ENCODE peak calls at places on chromosomes 12 and 14, in six cellular contexts. V is endodermal cell, Q is upper lobe of left lung, Y is colonic mucosa, E is AG09309, K is foreskin fibroblast. I is an unnamed sample.

GRCh38 chr14:98371141-98371540 is 900.9 kb downstream of the BCL11B start:
- DNase-seq in V (no peak), Q (no peak), Y (no peak), E (no peak), K (no peak), I (no peak)

GRCh38 chr12:105214141-105214540 is 21.8 kb downstream of the APPL2 start:
- DNase-seq in V (no peak), Q (no peak), Y (no peak), E (peak; percentile 94), K (no peak), I (no peak)

GRCh38 chr14:80077262-80077661 is 134.0 kb downstream of the DIO2 start:
- DNase-seq in V (no peak), Q (no peak), Y (no peak), E (peak; percentile 17), K (no peak), I (no peak)

GRCh38 chr14:41607119-41607785 is 576 bp downstream of the LRFN5 start:
- DNase-seq in V (peak; percentile 68), Q (no peak), Y (no peak), E (no peak), K (no peak), I (no peak)

GRCh38 chr14:73173092-73173735 is 36.9 kb downstream of the PSEN1 start:
- DNase-seq in V (no peak), Q (no peak), Y (no peak), E (peak; percentile 24), K (peak; percentile 29), I (no peak)

GRCh38 chr12:131105736-131106356 is 152.1 kb downstream of the ADGRD1 start:
- DNase-seq in V (peak; percentile 41), Q (peak; percentile 18), Y (no peak), E (no peak), K (no peak), I (no peak)

GRCh38 chr12:62434504-62435336 is 31.9 kb upstream of the MON2 start:
- DNase-seq in V (peak; percentile 53), Q (peak; percentile 32), Y (no peak), E (no peak), K (no peak), I (no peak)

GRCh38 chr12:93094988-93095737 is 166.1 kb upstream of the EEA1 start:
- DNase-seq in V (no peak), Q (no peak), Y (no peak), E (no peak), K (no peak), I (no peak)

GRCh38 chr12:5442251-5443006 is 10.5 kb downstream of the NTF3 start:
- DNase-seq in V (peak; percentile 79), Q (no peak), Y (no peak), E (peak; percentile 46), K (peak; percentile 38), I (no peak)

GRCh38 chr12:48775991-48776649 is 12.8 kb downstream of the ADCY6 start:
- DNase-seq in V (no peak), Q (no peak), Y (no peak), E (no peak), K (no peak), I (no peak)

GRCh38 chr12:68960162-68960501 is 27.2 kb upstream of the CPM start:
- DNase-seq in V (no peak), Q (no peak), Y (no peak), E (no peak), K (no peak), I (no peak)

GRCh38 chr12:4909397-4909733 is 340 bp upstream of the KCNA1 start:
- DNase-seq in V (peak; percentile 78), Q (no peak), Y (no peak), E (no peak), K (no peak), I (no peak)

GRCh38 chr14:71491925-71492324 is 440.3 kb upstream of the RGS6 start:
- DNase-seq in V (no peak), Q (no peak), Y (no peak), E (no peak), K (no peak), I (no peak)

GRCh38 chr12:128079476-128079875 is 187.5 kb upstream of the TMEM132C start:
- DNase-seq in V (no peak), Q (no peak), Y (no peak), E (no peak), K (no peak), I (no peak)

GRCh38 chr12:127230843-127231260 is 1036.1 kb upstream of the TMEM132C start:
- DNase-seq in V (no peak), Q (no peak), Y (no peak), E (peak; percentile 96), K (peak; percentile 98), I (peak; percentile 28)

GRCh38 chr12:128920468-128920867 is 67.2 kb downstream of the GLT1D1 start:
- DNase-seq in V (no peak), Q (peak; percentile 61), Y (no peak), E (no peak), K (peak; percentile 17), I (peak; percentile 2)

GRCh38 chr12:24230061-24230460 is 280.6 kb upstream of the SOX5 start:
- DNase-seq in V (peak; percentile 81), Q (no peak), Y (no peak), E (no peak), K (no peak), I (no peak)

GRCh38 chr14:88737245-88737644 is 55.5 kb downstream of the EML5 start:
- DNase-seq in V (no peak), Q (no peak), Y (no peak), E (no peak), K (no peak), I (no peak)

GRCh38 chr12:113235976-113236375 is 14.7 kb downstream of the TPCN1 start:
- DNase-seq in V (no peak), Q (no peak), Y (no peak), E (no peak), K (no peak), I (no peak)

DNA sequence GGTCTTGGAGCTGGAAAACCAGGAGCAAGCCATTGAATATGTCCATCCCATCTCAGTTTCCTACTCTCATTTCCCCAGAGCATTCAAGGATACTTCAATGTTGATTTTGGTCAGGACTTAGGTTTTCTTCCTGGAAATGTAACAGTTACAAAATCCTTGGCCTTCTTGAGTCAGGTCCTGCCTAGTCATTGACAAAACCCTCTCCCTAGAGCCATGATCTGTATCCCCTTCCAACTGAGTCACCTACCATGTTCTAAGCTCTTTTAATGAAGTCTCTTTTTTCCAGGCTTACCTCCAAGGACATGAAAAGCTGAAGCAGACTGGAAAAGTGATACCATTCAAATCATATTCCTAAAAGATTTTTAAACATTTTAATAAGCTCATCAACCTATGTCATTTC is 549.2 kb downstream of the GALC start:
- DNase-seq in V (no peak), Q (no peak), Y (no peak), E (no peak), K (no peak), I (no peak)
- TF ChIP-seq CTCF in V (no peak), Q (no peak), Y (no peak), E (no peak), K (no peak), I (no peak)

DNA sequence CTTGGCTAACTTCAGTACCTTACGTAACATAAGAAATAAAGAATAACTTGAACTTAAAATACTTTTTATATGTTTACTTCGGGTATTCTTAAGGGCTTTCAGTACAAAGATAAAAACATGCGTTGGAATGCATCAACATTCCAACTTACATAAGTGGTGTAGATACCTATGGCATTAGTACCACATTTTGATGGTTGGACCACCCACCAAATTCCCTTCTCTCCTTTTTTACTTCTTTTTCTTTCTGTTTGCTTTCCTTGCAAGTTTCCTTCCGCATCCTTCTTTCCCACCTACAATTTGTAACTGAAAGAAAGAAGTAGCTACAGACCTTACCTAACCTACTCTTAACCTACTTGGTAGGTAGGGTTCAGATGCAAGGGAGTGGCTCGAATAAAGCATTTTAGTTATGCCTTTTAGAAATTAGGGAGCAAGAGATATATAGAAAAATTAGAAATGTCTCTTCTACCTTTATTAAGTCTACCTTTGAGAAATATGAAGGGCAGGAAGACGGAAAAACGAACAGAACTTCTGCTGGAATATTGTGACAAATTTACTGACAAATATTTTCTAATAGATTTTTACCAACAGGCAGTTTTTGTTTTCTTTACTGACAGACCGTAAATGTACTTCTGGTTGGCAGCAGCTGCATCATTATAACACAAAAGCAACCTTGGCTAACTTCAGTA is 2.1 kb upstream of the ARHGAP5 start:
- DNase-seq in V (no peak), Q (no peak), Y (no peak), E (no peak), K (no peak), I (no peak)
- H3K4me3 ChIP-seq in V (peak overlapping the region; percentile 98), Q (peak overlapping the region; percentile 74), Y (peak overlapping the region; percentile 85), E (no peak overlapping the region), K (peak overlapping the region; percentile 92), I (peak overlapping the region; percentile 86)

GRCh38 chr14:20606190-20606901 is 15.2 kb upstream of the RNASE12 start:
- DNase-seq in V (peak; percentile 84), Q (peak; percentile 36), Y (peak; percentile 55), E (no peak), K (no peak), I (no peak)
- TF ChIP-seq CTCF in V (peak; percentile 89), Q (peak; percentile 58), Y (peak; percentile 56), E (peak; percentile 76), K (peak; percentile 39), I (peak; percentile 62)

GRCh38 chr14:94691658-94692029 is 78.3 kb downstream of the GSC start:
- DNase-seq in V (no peak), Q (no peak), Y (no peak), E (no peak), K (peak; percentile 13), I (no peak)

GRCh38 chr14:94690896-94691657 is 78.8 kb downstream of the GSC start:
- DNase-seq in V (peak; percentile 32), Q (no peak), Y (no peak), E (no peak), K (no peak), I (no peak)

GRCh38 chr14:94689985-94690400 is 77.8 kb downstream of the SERPINA3 start:
- DNase-seq in V (no peak), Q (no peak), Y (no peak), E (no peak), K (no peak), I (no peak)

GRCh38 chr14:94690486-94690885 is 78.3 kb downstream of the SERPINA3 start:
- DNase-seq in V (no peak), Q (no peak), Y (no peak), E (no peak), K (no peak), I (no peak)

GRCh38 chr14:94689218-94689984 is 77.2 kb downstream of the SERPINA3 start:
- DNase-seq in V (peak; percentile 95), Q (peak; percentile 43), Y (peak; percentile 48), E (no peak), K (peak; percentile 11), I (no peak)
- H3K4me3 ChIP-seq in V (no peak overlapping the region), Q (no peak overlapping the region), Y (no peak overlapping the region), E (peak overlapping the region; percentile 32), K (peak overlapping the region; percentile 21), I (peak overlapping the region; percentile 23)